ENCODE peak calls at places on chromosomes 16 and 17, in eight cellular contexts. W is lower lobe of right lung, S is fibroblast of lung, G is heart right ventricle, L is PC-9, T is dorsolateral prefrontal cortex, P is HL-60, C is RWPE2. E is an unnamed sample.

GRCh38 chr16:28990375-28991040 is 5.7 kb downstream of the LAT start:
- DNase-seq in W (no peak), S (no peak), G (no peak), L (no peak), T (no peak), P (no peak), C (no peak), E (no peak)

GRCh38 chr16:24041834-24042631 is 206.2 kb downstream of the PRKCB start:
- DNase-seq in W (peak; percentile 63), S (peak; percentile 61), G (peak; percentile 50), L (no peak), T (peak; percentile 72), P (peak; percentile 49), C (no peak), E (peak; percentile 32)

GRCh38 chr16:31700200-31700529 is 172.5 kb downstream of the AHSP start:
- DNase-seq in W (no peak), S (no peak), G (no peak), L (peak; percentile 81), T (no peak), P (no peak), C (no peak), E (no peak)

GRCh38 chr16:57775661-57776469 is 26.4 kb downstream of the KIFC3 start:
- DNase-seq in W (no peak), S (peak; percentile 42), G (no peak), L (no peak), T (peak; percentile 54), P (no peak), C (no peak), E (peak; percentile 82)

GRCh38 chr16:86104537-86105048 is 205.6 kb downstream of the IRF8 start:
- DNase-seq in W (no peak), S (no peak), G (no peak), L (no peak), T (no peak), P (no peak), C (no peak), E (no peak)

GRCh38 chr16:9602201-9602600 is 510.8 kb downstream of the HAPSTR1 start:
- DNase-seq in W (no peak), S (no peak), G (no peak), L (no peak), T (no peak), P (no peak), C (no peak), E (no peak)

GRCh38 chr17:49728425-49728824 is 20.7 kb upstream of the SLC35B1 start:
- DNase-seq in W (no peak), S (no peak), G (no peak), L (no peak), T (no peak), P (no peak), C (no peak), E (no peak)

GRCh38 chr17:75601057-75601987 is 13.7 kb downstream of the MYO15B start:
- DNase-seq in W (peak; percentile 77), S (peak; percentile 23), G (no peak), L (peak; percentile 92), T (no peak), P (no peak), C (peak; percentile 66), E (peak; percentile 76)

GRCh38 chr17:74345433-74346241 is 16.0 kb downstream of the BTBD17 start:
- DNase-seq in W (no peak), S (no peak), G (no peak), L (no peak), T (no peak), P (no peak), C (no peak), E (peak; percentile 43)

GRCh38 chr17:34671191-34671590 is 91.8 kb downstream of the TMEM132E start:
- DNase-seq in W (no peak), S (no peak), G (no peak), L (no peak), T (no peak), P (no peak), C (no peak), E (no peak)

GRCh38 chr17:4009164-4009785 is 45.0 kb upstream of the ATP2A3 start:
- DNase-seq in W (no peak), S (peak; percentile 34), G (no peak), L (no peak), T (no peak), P (no peak), C (no peak), E (no peak)

GRCh38 chr16:76959166-76959565 is 231.8 kb upstream of the MON1B start:
- DNase-seq in W (no peak), S (no peak), G (no peak), L (no peak), T (no peak), P (no peak), C (no peak), E (no peak)

GRCh38 chr17:6461792-6462524 is 17.7 kb downstream of the PIMREG start:
- DNase-seq in W (peak; percentile 14), S (no peak), G (no peak), L (no peak), T (no peak), P (no peak), C (no peak), E (no peak)

GRCh38 chr16:22813223-22813945 is 578 bp upstream of the HS3ST2 start:
- DNase-seq in W (peak; percentile 51), S (peak; percentile 2), G (peak; percentile 31), L (no peak), T (peak; percentile 42), P (peak; percentile 24), C (peak; percentile 85), E (no peak)
- TF ChIP-seq CTCF in W (peak; percentile 56), S (peak; percentile 53), G (peak; percentile 79), L (no peak), T (peak; percentile 48), P (peak; percentile 68), C (peak; percentile 87), E (peak; percentile 9)

GRCh38 chr16:56726926-56727325 is 3.0 kb upstream of the NUP93 start:
- DNase-seq in W (no peak), S (no peak), G (no peak), L (no peak), T (no peak), P (no peak), C (no peak), E (no peak)

GRCh38 chr16:56728027-56728426 is 1.9 kb upstream of the NUP93 start:
- DNase-seq in W (no peak), S (no peak), G (no peak), L (no peak), T (no peak), P (no peak), C (no peak), E (no peak)

GRCh38 chr16:56724191-56724590 is 5.7 kb upstream of the NUP93 start:
- DNase-seq in W (no peak), S (no peak), G (no peak), L (no peak), T (no peak), P (no peak), C (no peak), E (no peak)

GRCh38 chr16:56729351-56729735 is 586 bp upstream of the NUP93 start:
- DNase-seq in W (no peak), S (no peak), G (no peak), L (no peak), T (no peak), P (no peak), C (no peak), E (no peak)

DNA sequence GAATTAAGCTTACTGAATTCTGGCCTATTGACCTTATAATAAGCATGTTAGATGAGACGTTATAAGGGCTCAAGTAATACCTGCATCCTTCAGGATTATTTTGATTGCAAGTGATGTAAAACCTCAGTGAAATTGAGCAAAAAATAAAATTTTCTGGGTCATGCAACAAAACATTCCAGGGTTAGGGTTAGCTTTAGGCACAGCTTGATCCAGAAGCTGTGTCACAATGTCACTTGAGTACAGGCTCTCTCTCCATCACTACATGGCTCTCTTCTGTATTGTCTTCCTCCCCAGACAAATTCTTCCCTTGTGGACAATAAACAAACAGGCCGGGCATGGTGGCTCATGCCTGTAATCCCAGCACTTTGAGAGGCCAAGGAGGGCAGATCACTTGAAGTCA is 3.6 kb upstream of the NUP93 start:
- DNase-seq in W (no peak), S (no peak), G (no peak), L (no peak), T (no peak), P (no peak), C (no peak), E (no peak)
- TF ChIP-seq CTCF in W (no peak), S (no peak), G (no peak), L (no peak), T (no peak), P (no peak), C (no peak), E (no peak)

DNA sequence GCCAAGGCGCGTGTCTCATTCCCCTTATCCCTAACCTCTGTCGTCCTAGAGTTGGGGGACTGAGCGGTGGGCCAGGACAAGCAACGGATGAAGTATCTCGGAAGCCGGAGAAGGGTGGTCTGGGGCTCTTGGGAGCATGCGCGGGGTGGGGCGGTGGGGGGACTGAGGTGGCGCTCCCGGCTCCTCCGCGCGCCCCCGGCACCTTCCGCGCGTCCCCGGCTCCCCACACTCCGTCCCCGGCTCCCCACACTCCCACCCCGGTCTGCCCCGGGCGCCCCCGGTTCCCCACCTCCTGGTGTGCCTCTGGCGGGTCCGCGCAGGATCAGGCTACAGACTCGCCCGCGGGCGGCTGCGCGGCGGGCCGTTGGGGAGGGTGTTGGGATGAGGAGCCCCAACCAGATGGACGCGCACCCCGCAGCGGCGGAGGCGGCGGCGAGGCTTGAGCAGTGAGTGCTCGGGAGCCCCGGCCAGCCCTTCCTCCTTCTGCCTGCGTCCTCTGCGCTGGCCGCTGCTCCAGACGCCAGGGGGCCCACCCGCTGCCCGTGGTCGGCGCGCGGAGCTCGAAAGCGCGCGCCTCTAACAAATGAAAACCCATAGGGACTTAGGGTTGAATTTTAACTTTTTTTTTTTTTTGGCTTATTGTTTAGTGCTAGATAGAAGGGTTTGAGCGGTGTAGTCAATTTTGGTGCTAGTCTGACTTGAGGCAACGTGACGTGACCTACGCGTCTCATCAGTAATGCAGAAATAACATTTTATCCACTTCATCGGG is 5.6 kb upstream of the CRYM start:
- DNase-seq in W (peak; percentile 60), S (peak; percentile 56), G (peak; percentile 43), L (no peak), T (peak; percentile 50), P (no peak), C (no peak), E (peak; percentile 64)
- TF ChIP-seq CTCF in W (peak; percentile 40), S (peak; percentile 55), G (peak; percentile 62), L (no peak), T (no peak), P (no peak), C (peak; percentile 40), E (no peak)

GRCh38 chr17:82915010-82915696 is 75.3 kb upstream of the ZNF750 start:
- DNase-seq in W (no peak), S (no peak), G (no peak), L (no peak), T (no peak), P (no peak), C (no peak), E (no peak)

GRCh38 chr17:82911822-82912221 is 72.0 kb upstream of the ZNF750 start:
- DNase-seq in W (no peak), S (no peak), G (no peak), L (no peak), T (no peak), P (no peak), C (no peak), E (peak; percentile 56)

GRCh38 chr17:82912571-82913089 is 72.8 kb upstream of the ZNF750 start:
- DNase-seq in W (no peak), S (peak; percentile 54), G (no peak), L (no peak), T (no peak), P (no peak), C (no peak), E (peak; percentile 49)

GRCh38 chr17:82914375-82914774 is 74.6 kb upstream of the ZNF750 start:
- DNase-seq in W (peak; percentile 64), S (no peak), G (no peak), L (no peak), T (no peak), P (no peak), C (no peak), E (no peak)

GRCh38 chr17:82913304-82914043 is 73.7 kb upstream of the ZNF750 start:
- DNase-seq in W (no peak), S (no peak), G (no peak), L (no peak), T (no peak), P (no peak), C (no peak), E (no peak)
- TF ChIP-seq CTCF in W (peak; percentile 24), S (peak; percentile 18), G (peak; percentile 44), L (peak; percentile 51), T (peak; percentile 25), P (no peak), C (no peak), E (no peak)